ENCODE peak calls at places on chromosomes 3 and 15, in nine cellular contexts. One of them, this sample, is unnamed.

GRCh38 chr15:99138491-99138982 is 33.7 kb downstream of the SYNM start:
- DNase-seq in HCT116: no peak
- DNase-seq in stomach: no peak
- DNase-seq in Karpas-422: no peak
- DNase-seq in heart right ventricle: no peak
- DNase-seq in spleen: no peak
- DNase-seq in testis: peak; percentile 2
- DNase-seq in mammary epithelial cell: no peak
- DNase-seq in esophagus squamous epithelium: no peak
- DNase-seq in this sample: no peak

GRCh38 chr15:32838338-32838737 is 120.5 kb downstream of the GREM1 start:
- DNase-seq in HCT116: no peak
- DNase-seq in stomach: no peak
- DNase-seq in Karpas-422: no peak
- DNase-seq in heart right ventricle: no peak
- DNase-seq in spleen: no peak
- DNase-seq in testis: no peak
- DNase-seq in mammary epithelial cell: no peak
- DNase-seq in esophagus squamous epithelium: no peak
- DNase-seq in this sample: no peak

GRCh38 chr15:63380151-63380827 is 1.4 kb downstream of the CA12 start:
- DNase-seq in HCT116: no peak
- DNase-seq in stomach: no peak
- DNase-seq in Karpas-422: no peak
- DNase-seq in heart right ventricle: no peak
- DNase-seq in spleen: no peak
- DNase-seq in testis: no peak
- DNase-seq in mammary epithelial cell: no peak
- DNase-seq in esophagus squamous epithelium: no peak
- DNase-seq in this sample: no peak

GRCh38 chr3:72968280-72968679 is 28.3 kb upstream of the PPP4R2 start:
- DNase-seq in HCT116: no peak
- DNase-seq in stomach: peak; percentile 26
- DNase-seq in Karpas-422: no peak
- DNase-seq in heart right ventricle: no peak
- DNase-seq in spleen: no peak
- DNase-seq in testis: no peak
- DNase-seq in mammary epithelial cell: no peak
- DNase-seq in esophagus squamous epithelium: no peak
- DNase-seq in this sample: no peak

GRCh38 chr3:72111265-72111972 is 326.5 kb upstream of the PROK2 start:
- DNase-seq in HCT116: no peak
- DNase-seq in stomach: no peak
- DNase-seq in Karpas-422: no peak
- DNase-seq in heart right ventricle: no peak
- DNase-seq in spleen: no peak
- DNase-seq in testis: no peak
- DNase-seq in mammary epithelial cell: no peak
- DNase-seq in esophagus squamous epithelium: no peak
- DNase-seq in this sample: no peak

GRCh38 chr15:29040367-29040745 is 154.6 kb downstream of the APBA2 start:
- DNase-seq in HCT116: no peak
- DNase-seq in stomach: no peak
- DNase-seq in Karpas-422: no peak
- DNase-seq in heart right ventricle: no peak
- DNase-seq in spleen: no peak
- DNase-seq in testis: no peak
- DNase-seq in mammary epithelial cell: no peak
- DNase-seq in esophagus squamous epithelium: no peak
- DNase-seq in this sample: no peak

GRCh38 chr3:69542265-69543079 is 156.6 kb upstream of the FRMD4B start:
- DNase-seq in HCT116: no peak
- DNase-seq in stomach: no peak
- DNase-seq in Karpas-422: no peak
- DNase-seq in heart right ventricle: peak; percentile 35
- DNase-seq in spleen: peak; percentile 76
- DNase-seq in testis: peak; percentile 21
- DNase-seq in mammary epithelial cell: peak; percentile 67
- DNase-seq in esophagus squamous epithelium: no peak
- DNase-seq in this sample: peak; percentile 22

GRCh38 chr3:15241341-15241740 is 35.3 kb downstream of the CAPN7 start:
- DNase-seq in HCT116: peak; percentile 13
- DNase-seq in stomach: no peak
- DNase-seq in Karpas-422: peak; percentile 77
- DNase-seq in heart right ventricle: no peak
- DNase-seq in spleen: no peak
- DNase-seq in testis: peak; percentile 49
- DNase-seq in mammary epithelial cell: no peak
- DNase-seq in esophagus squamous epithelium: no peak
- DNase-seq in this sample: peak; percentile 45

GRCh38 chr3:14319654-14320182 is 82.7 kb upstream of the SLC6A6 start:
- DNase-seq in HCT116: peak; percentile 77
- DNase-seq in stomach: peak; percentile 67
- DNase-seq in Karpas-422: peak; percentile 94
- DNase-seq in heart right ventricle: no peak
- DNase-seq in spleen: no peak
- DNase-seq in testis: peak; percentile 77
- DNase-seq in mammary epithelial cell: peak; percentile 75
- DNase-seq in esophagus squamous epithelium: no peak
- DNase-seq in this sample: no peak

GRCh38 chr15:60605879-60606304 is 127.0 kb upstream of the ICE2 start:
- DNase-seq in HCT116: no peak
- DNase-seq in stomach: no peak
- DNase-seq in Karpas-422: no peak
- DNase-seq in heart right ventricle: no peak
- DNase-seq in spleen: no peak
- DNase-seq in testis: no peak
- DNase-seq in mammary epithelial cell: no peak
- DNase-seq in esophagus squamous epithelium: no peak
- DNase-seq in this sample: no peak

GRCh38 chr15:90478981-90479481 is 50.7 kb upstream of the CRTC3 start:
- DNase-seq in HCT116: peak; percentile 12
- DNase-seq in stomach: peak; percentile 48
- DNase-seq in Karpas-422: no peak
- DNase-seq in heart right ventricle: no peak
- DNase-seq in spleen: no peak
- DNase-seq in testis: no peak
- DNase-seq in mammary epithelial cell: peak; percentile 77
- DNase-seq in esophagus squamous epithelium: no peak
- DNase-seq in this sample: no peak

GRCh38 chr3:33803894-33804526 is 5.6 kb downstream of the PDCD6IP start:
- DNase-seq in HCT116: no peak
- DNase-seq in stomach: no peak
- DNase-seq in Karpas-422: no peak
- DNase-seq in heart right ventricle: no peak
- DNase-seq in spleen: no peak
- DNase-seq in testis: no peak
- DNase-seq in mammary epithelial cell: no peak
- DNase-seq in esophagus squamous epithelium: no peak
- DNase-seq in this sample: no peak

GRCh38 chr3:14563946-14564539 is 23.9 kb upstream of the GRIP2 start:
- DNase-seq in HCT116: no peak
- DNase-seq in stomach: no peak
- DNase-seq in Karpas-422: no peak
- DNase-seq in heart right ventricle: no peak
- DNase-seq in spleen: no peak
- DNase-seq in testis: no peak
- DNase-seq in mammary epithelial cell: no peak
- DNase-seq in esophagus squamous epithelium: no peak
- DNase-seq in this sample: no peak

DNA sequence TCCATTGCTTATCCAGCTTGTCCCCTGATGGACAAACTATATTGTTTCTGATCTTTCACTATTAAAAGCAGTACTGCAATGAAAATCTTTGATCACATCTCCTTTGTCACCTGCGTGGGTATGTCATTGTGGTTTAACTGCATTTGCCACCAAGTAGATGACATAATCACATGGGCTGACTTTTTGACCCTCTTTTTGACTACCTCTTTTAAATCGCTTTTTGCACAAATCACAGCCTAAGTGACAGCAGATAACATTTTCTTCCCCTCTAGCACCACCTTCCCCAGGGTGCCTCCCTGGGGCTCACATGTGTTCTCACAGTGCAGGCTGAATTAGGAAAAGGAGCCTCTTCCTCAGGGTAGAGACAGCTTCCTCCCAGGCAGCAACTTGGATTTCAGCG is 1.1 kb upstream of the RBP1 start:
- DNase-seq in HCT116: no peak
- DNase-seq in stomach: no peak
- DNase-seq in Karpas-422: no peak
- DNase-seq in heart right ventricle: no peak
- DNase-seq in spleen: no peak
- DNase-seq in testis: no peak
- DNase-seq in mammary epithelial cell: no peak
- DNase-seq in esophagus squamous epithelium: no peak
- DNase-seq in this sample: no peak
- H3K4me3 ChIP-seq in HCT116: peak overlapping the region; percentile 73
- H3K4me3 ChIP-seq in stomach: no peak overlapping the region
- H3K4me3 ChIP-seq in Karpas-422: no peak overlapping the region
- H3K4me3 ChIP-seq in heart right ventricle: peak overlapping the region; percentile 60
- H3K4me3 ChIP-seq in spleen: peak overlapping the region; percentile 57
- H3K4me3 ChIP-seq in testis: no peak overlapping the region
- H3K4me3 ChIP-seq in mammary epithelial cell: no peak overlapping the region
- H3K4me3 ChIP-seq in esophagus squamous epithelium: no peak overlapping the region
- H3K4me3 ChIP-seq in this sample: peak overlapping the region; percentile 69

GRCh38 chr3:119427669-119428068 is 35.7 kb downstream of the TMEM39A start:
- DNase-seq in HCT116: no peak
- DNase-seq in stomach: no peak
- DNase-seq in Karpas-422: no peak
- DNase-seq in heart right ventricle: no peak
- DNase-seq in spleen: no peak
- DNase-seq in testis: no peak
- DNase-seq in mammary epithelial cell: no peak
- DNase-seq in esophagus squamous epithelium: no peak
- DNase-seq in this sample: no peak
- H3K9me3 ChIP-seq in HCT116: no peaks in the 10 kb centered on the region
- H3K9me3 ChIP-seq in stomach: peaks cover 34% of the 10 kb centered on the region
- H3K9me3 ChIP-seq in Karpas-422: peaks cover 18% of the 10 kb centered on the region
- H3K9me3 ChIP-seq in heart right ventricle: peaks cover 58% of the 10 kb centered on the region
- H3K9me3 ChIP-seq in spleen: peaks cover 69% of the 10 kb centered on the region
- H3K9me3 ChIP-seq in testis: no peaks in the 10 kb centered on the region
- H3K9me3 ChIP-seq in mammary epithelial cell: peaks cover 9% of the 10 kb centered on the region
- H3K9me3 ChIP-seq in esophagus squamous epithelium: peaks cover 52% of the 10 kb centered on the region
- H3K9me3 ChIP-seq in this sample: peaks cover 52% of the 10 kb centered on the region

DNA sequence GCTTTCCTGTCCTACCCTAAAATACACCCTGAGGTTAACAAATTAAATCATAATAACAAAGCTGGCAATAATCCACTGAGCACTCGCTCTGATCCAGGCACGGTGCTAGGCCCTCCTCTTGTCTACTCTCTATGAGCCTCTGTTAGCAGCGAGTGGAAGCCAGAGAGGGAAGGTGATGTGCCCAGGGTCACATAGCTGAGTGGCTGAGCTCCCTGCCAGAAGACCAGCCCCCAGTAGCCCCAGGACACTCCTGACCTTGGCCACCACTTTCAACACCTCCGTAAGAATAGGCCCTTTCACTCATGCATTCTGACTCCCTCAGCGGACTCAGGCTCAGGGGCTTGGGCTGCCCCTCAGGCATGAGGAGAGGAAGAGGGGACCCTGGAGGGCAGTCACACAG is 9.5 kb upstream of the PRKCD start:
- DNase-seq in HCT116: no peak
- DNase-seq in stomach: no peak
- DNase-seq in Karpas-422: no peak
- DNase-seq in heart right ventricle: no peak
- DNase-seq in spleen: no peak
- DNase-seq in testis: no peak
- DNase-seq in mammary epithelial cell: no peak
- DNase-seq in esophagus squamous epithelium: no peak
- DNase-seq in this sample: peak; percentile 5
- H3K27ac ChIP-seq in HCT116: no peak overlapping the region
- H3K27ac ChIP-seq in stomach: peak overlapping the region; percentile 64
- H3K27ac ChIP-seq in Karpas-422: no peak overlapping the region
- H3K27ac ChIP-seq in heart right ventricle: no peak overlapping the region
- H3K27ac ChIP-seq in spleen: no peak overlapping the region
- H3K27ac ChIP-seq in testis: no peak overlapping the region
- H3K27ac ChIP-seq in mammary epithelial cell: no peak overlapping the region
- H3K27ac ChIP-seq in esophagus squamous epithelium: no peak overlapping the region
- H3K27ac ChIP-seq in this sample: no peak overlapping the region

GRCh38 chr15:40279437-40280141 is 3.3 kb downstream of the ANKRD63 start:
- DNase-seq in HCT116: no peak
- DNase-seq in stomach: peak; percentile 80
- DNase-seq in Karpas-422: peak; percentile 83
- DNase-seq in heart right ventricle: peak; percentile 82
- DNase-seq in spleen: peak; percentile 94
- DNase-seq in testis: peak; percentile 84
- DNase-seq in mammary epithelial cell: peak; percentile 51
- DNase-seq in esophagus squamous epithelium: no peak
- DNase-seq in this sample: peak; percentile 88

GRCh38 chr15:40282144-40282869 is 557 bp downstream of the ANKRD63 start:
- DNase-seq in HCT116: no peak
- DNase-seq in stomach: peak; percentile 56
- DNase-seq in Karpas-422: peak; percentile 60
- DNase-seq in heart right ventricle: peak; percentile 55
- DNase-seq in spleen: peak; percentile 92
- DNase-seq in testis: peak; percentile 59
- DNase-seq in mammary epithelial cell: peak; percentile 53
- DNase-seq in esophagus squamous epithelium: no peak
- DNase-seq in this sample: no peak

GRCh38 chr15:40280260-40281056 is 2.4 kb downstream of the ANKRD63 start:
- DNase-seq in HCT116: no peak
- DNase-seq in stomach: no peak
- DNase-seq in Karpas-422: no peak
- DNase-seq in heart right ventricle: no peak
- DNase-seq in spleen: no peak
- DNase-seq in testis: no peak
- DNase-seq in mammary epithelial cell: no peak
- DNase-seq in esophagus squamous epithelium: no peak
- DNase-seq in this sample: no peak

GRCh38 chr15:40282870-40283614 is at the start of gene ANKRD63:
- DNase-seq in HCT116: no peak
- DNase-seq in stomach: no peak
- DNase-seq in Karpas-422: no peak
- DNase-seq in heart right ventricle: no peak
- DNase-seq in spleen: peak; percentile 86
- DNase-seq in testis: no peak
- DNase-seq in mammary epithelial cell: no peak
- DNase-seq in esophagus squamous epithelium: no peak
- DNase-seq in this sample: peak; percentile 38

DNA sequence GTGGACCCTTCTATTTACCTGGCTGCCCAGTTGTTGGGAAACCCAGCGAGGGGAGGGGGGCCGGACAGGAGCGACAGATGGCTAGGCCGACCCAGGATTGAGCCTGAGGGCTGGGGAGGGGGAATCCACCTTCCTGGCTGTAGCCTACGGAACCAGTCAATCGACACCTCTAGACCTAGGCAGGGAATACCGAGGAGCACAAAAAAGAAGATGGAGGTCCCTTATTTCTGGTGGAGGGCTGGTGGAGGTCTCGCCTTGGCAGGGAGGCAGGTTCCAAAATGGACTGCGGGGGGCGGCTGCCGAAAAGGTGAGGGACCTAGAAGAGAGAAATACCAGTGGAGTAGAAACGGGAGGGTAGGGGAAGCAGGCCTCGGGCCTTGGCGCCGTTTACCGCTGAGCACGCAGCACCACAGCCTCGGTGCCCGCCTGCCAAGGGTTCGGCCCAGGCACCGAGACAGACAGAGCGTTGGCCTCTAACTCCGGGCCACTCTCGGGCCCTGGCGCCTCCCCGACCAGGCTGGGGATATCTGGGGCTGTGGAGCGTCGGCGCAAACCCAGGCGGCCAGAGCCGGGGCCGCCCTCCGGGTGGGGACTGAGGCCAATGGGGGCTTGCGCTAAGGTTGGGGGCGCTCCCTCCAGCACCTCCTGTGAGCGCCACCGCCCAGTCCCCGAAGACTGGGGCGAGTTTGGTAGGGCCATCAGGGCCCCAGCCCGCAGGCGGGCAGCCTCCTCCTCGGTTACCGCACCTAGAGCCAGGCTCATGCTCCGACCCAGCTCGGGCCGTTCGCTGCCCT is 1.6 kb downstream of the ANKRD63 start:
- DNase-seq in HCT116: no peak
- DNase-seq in stomach: no peak
- DNase-seq in Karpas-422: no peak
- DNase-seq in heart right ventricle: no peak
- DNase-seq in spleen: no peak
- DNase-seq in testis: no peak
- DNase-seq in mammary epithelial cell: no peak
- DNase-seq in esophagus squamous epithelium: no peak
- DNase-seq in this sample: no peak
- H3K4me3 ChIP-seq in HCT116: no peak overlapping the region
- H3K4me3 ChIP-seq in stomach: peak overlapping the region; percentile 44
- H3K4me3 ChIP-seq in Karpas-422: no peak overlapping the region
- H3K4me3 ChIP-seq in heart right ventricle: peak overlapping the region; percentile 62
- H3K4me3 ChIP-seq in spleen: peak overlapping the region; percentile 61
- H3K4me3 ChIP-seq in testis: no peak overlapping the region
- H3K4me3 ChIP-seq in mammary epithelial cell: no peak overlapping the region
- H3K4me3 ChIP-seq in esophagus squamous epithelium: no peak overlapping the region
- H3K4me3 ChIP-seq in this sample: peak overlapping the region; percentile 67